ENCODE peak calls at places on chromosomes 3 and 15, in eight cellular contexts. One of them, this sample, is unnamed. For H3K9me3, the result is how much of the 10 kb centered on the place peaks cover.

GRCh38 chr3:67362686-67363085 is 291.7 kb downstream of the SUCLG2 start:
- DNase-seq in CD4-positive, alpha-beta T cell: no peak
- DNase-seq in stomach: no peak
- DNase-seq in tibial nerve: no peak
- DNase-seq in left lung: no peak
- DNase-seq in CD8-positive, alpha-beta T cell: no peak
- DNase-seq in iPS DF 6.9: no peak
- DNase-seq in Peyer's patch: no peak
- DNase-seq in this sample: no peak

GRCh38 chr3:27244374-27244773 is 124.8 kb downstream of the NEK10 start:
- DNase-seq in CD4-positive, alpha-beta T cell: no peak
- DNase-seq in stomach: no peak
- DNase-seq in tibial nerve: no peak
- DNase-seq in left lung: no peak
- DNase-seq in CD8-positive, alpha-beta T cell: no peak
- DNase-seq in iPS DF 6.9: no peak
- DNase-seq in Peyer's patch: no peak
- DNase-seq in this sample: no peak

GRCh38 chr15:76303909-76304308 is 7.4 kb downstream of the ETFA start:
- DNase-seq in CD4-positive, alpha-beta T cell: no peak
- DNase-seq in stomach: no peak
- DNase-seq in tibial nerve: no peak
- DNase-seq in left lung: no peak
- DNase-seq in CD8-positive, alpha-beta T cell: no peak
- DNase-seq in iPS DF 6.9: no peak
- DNase-seq in Peyer's patch: no peak
- DNase-seq in this sample: no peak

GRCh38 chr15:30062881-30063280 is 19.9 kb upstream of the GOLGA8J start:
- DNase-seq in CD4-positive, alpha-beta T cell: no peak
- DNase-seq in stomach: no peak
- DNase-seq in tibial nerve: no peak
- DNase-seq in left lung: no peak
- DNase-seq in CD8-positive, alpha-beta T cell: no peak
- DNase-seq in iPS DF 6.9: no peak
- DNase-seq in Peyer's patch: no peak
- DNase-seq in this sample: no peak

GRCh38 chr3:113556556-113557335 is 24.4 kb downstream of the SIDT1 start:
- DNase-seq in CD4-positive, alpha-beta T cell: no peak
- DNase-seq in stomach: no peak
- DNase-seq in tibial nerve: no peak
- DNase-seq in left lung: no peak
- DNase-seq in CD8-positive, alpha-beta T cell: no peak
- DNase-seq in iPS DF 6.9: no peak
- DNase-seq in Peyer's patch: no peak
- DNase-seq in this sample: no peak

GRCh38 chr3:33441322-33441976 is 1.2 kb upstream of the UBP1 start:
- DNase-seq in CD4-positive, alpha-beta T cell: no peak
- DNase-seq in stomach: no peak
- DNase-seq in tibial nerve: peak
- DNase-seq in left lung: peak
- DNase-seq in CD8-positive, alpha-beta T cell: no peak
- DNase-seq in iPS DF 6.9: no peak
- DNase-seq in Peyer's patch: no peak
- DNase-seq in this sample: no peak

GRCh38 chr3:117524890-117525289 is 815.3 kb downstream of the TUSC7 start:
- DNase-seq in CD4-positive, alpha-beta T cell: no peak
- DNase-seq in stomach: no peak
- DNase-seq in tibial nerve: no peak
- DNase-seq in left lung: no peak
- DNase-seq in CD8-positive, alpha-beta T cell: no peak
- DNase-seq in iPS DF 6.9: no peak
- DNase-seq in Peyer's patch: no peak
- DNase-seq in this sample: no peak

GRCh38 chr3:103791786-103792515 is 1357.1 kb downstream of the ZPLD1 start:
- DNase-seq in CD4-positive, alpha-beta T cell: no peak
- DNase-seq in stomach: no peak
- DNase-seq in tibial nerve: no peak
- DNase-seq in left lung: no peak
- DNase-seq in CD8-positive, alpha-beta T cell: no peak
- DNase-seq in iPS DF 6.9: no peak
- DNase-seq in Peyer's patch: no peak
- DNase-seq in this sample: no peak

GRCh38 chr15:54839379-54839778 is 357.4 kb downstream of the RSL24D1 start:
- DNase-seq in CD4-positive, alpha-beta T cell: no peak
- DNase-seq in stomach: no peak
- DNase-seq in tibial nerve: no peak
- DNase-seq in left lung: no peak
- DNase-seq in CD8-positive, alpha-beta T cell: no peak
- DNase-seq in iPS DF 6.9: no peak
- DNase-seq in Peyer's patch: no peak
- DNase-seq in this sample: no peak

GRCh38 chr3:27905625-27906024 is 183.5 kb upstream of the EOMES start:
- DNase-seq in CD4-positive, alpha-beta T cell: no peak
- DNase-seq in stomach: no peak
- DNase-seq in tibial nerve: no peak
- DNase-seq in left lung: no peak
- DNase-seq in CD8-positive, alpha-beta T cell: peak
- DNase-seq in iPS DF 6.9: no peak
- DNase-seq in Peyer's patch: no peak
- DNase-seq in this sample: no peak

GRCh38 chr15:41915203-41915994 is 21.5 kb upstream of the SPTBN5 start:
- DNase-seq in CD4-positive, alpha-beta T cell: no peak
- DNase-seq in stomach: no peak
- DNase-seq in tibial nerve: no peak
- DNase-seq in left lung: no peak
- DNase-seq in CD8-positive, alpha-beta T cell: no peak
- DNase-seq in iPS DF 6.9: no peak
- DNase-seq in Peyer's patch: no peak
- DNase-seq in this sample: no peak

GRCh38 chr15:48109212-48109611 is 11.6 kb upstream of the SLC24A5 start:
- DNase-seq in CD4-positive, alpha-beta T cell: no peak
- DNase-seq in stomach: no peak
- DNase-seq in tibial nerve: no peak
- DNase-seq in left lung: no peak
- DNase-seq in CD8-positive, alpha-beta T cell: no peak
- DNase-seq in iPS DF 6.9: no peak
- DNase-seq in Peyer's patch: no peak
- DNase-seq in this sample: no peak

GRCh38 chr15:46576611-46577010 is 941.8 kb downstream of the SQOR start:
- DNase-seq in CD4-positive, alpha-beta T cell: no peak
- DNase-seq in stomach: no peak
- DNase-seq in tibial nerve: no peak
- DNase-seq in left lung: no peak
- DNase-seq in CD8-positive, alpha-beta T cell: no peak
- DNase-seq in iPS DF 6.9: no peak
- DNase-seq in Peyer's patch: no peak
- DNase-seq in this sample: no peak

GRCh38 chr3:107562979-107563531 is 40.3 kb downstream of the BBX start:
- DNase-seq in CD4-positive, alpha-beta T cell: no peak
- DNase-seq in stomach: no peak
- DNase-seq in tibial nerve: no peak
- DNase-seq in left lung: no peak
- DNase-seq in CD8-positive, alpha-beta T cell: no peak
- DNase-seq in iPS DF 6.9: no peak
- DNase-seq in Peyer's patch: no peak
- DNase-seq in this sample: no peak

GRCh38 chr3:134029734-134030381 is at the start of gene SLCO2A1:
- DNase-seq in CD4-positive, alpha-beta T cell: no peak
- DNase-seq in stomach: peak
- DNase-seq in tibial nerve: no peak
- DNase-seq in left lung: peak
- DNase-seq in CD8-positive, alpha-beta T cell: no peak
- DNase-seq in iPS DF 6.9: no peak
- DNase-seq in Peyer's patch: peak
- DNase-seq in this sample: no peak

DNA sequence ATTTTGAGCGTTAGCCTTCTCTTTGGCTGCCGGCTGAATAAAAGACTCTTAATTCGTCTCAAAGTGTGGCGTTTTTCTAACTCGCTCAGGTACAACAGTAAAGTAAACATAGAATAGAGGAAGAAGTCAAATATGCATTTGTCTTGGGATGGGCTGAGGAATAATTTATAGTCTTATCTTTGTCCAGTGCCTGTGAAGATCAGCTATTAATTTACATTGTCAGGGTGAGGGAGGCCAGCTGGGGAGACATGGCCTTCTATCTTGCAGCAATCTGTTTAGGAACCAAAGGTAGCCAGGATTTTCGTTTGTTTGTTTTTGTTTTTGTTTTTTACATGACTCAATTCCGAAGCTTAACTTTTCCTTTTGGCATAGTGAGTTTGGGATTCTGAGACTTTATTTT is 100.2 kb downstream of the VPS8 start:
- DNase-seq in CD4-positive, alpha-beta T cell: no peak
- DNase-seq in stomach: no peak
- DNase-seq in tibial nerve: no peak
- DNase-seq in left lung: no peak
- DNase-seq in CD8-positive, alpha-beta T cell: no peak
- DNase-seq in iPS DF 6.9: no peak
- DNase-seq in Peyer's patch: no peak
- DNase-seq in this sample: no peak
- H3K9me3 ChIP-seq in CD4-positive, alpha-beta T cell: under half
- H3K9me3 ChIP-seq in stomach: under half
- H3K9me3 ChIP-seq in tibial nerve: under half
- H3K9me3 ChIP-seq in left lung: under half
- H3K9me3 ChIP-seq in CD8-positive, alpha-beta T cell: under half
- H3K9me3 ChIP-seq in iPS DF 6.9: under half
- H3K9me3 ChIP-seq in Peyer's patch: under half
- H3K9me3 ChIP-seq in this sample: under half

GRCh38 chr3:7503431-7503830 is 642.5 kb downstream of the GRM7 start:
- DNase-seq in CD4-positive, alpha-beta T cell: no peak
- DNase-seq in stomach: no peak
- DNase-seq in tibial nerve: no peak
- DNase-seq in left lung: no peak
- DNase-seq in CD8-positive, alpha-beta T cell: no peak
- DNase-seq in iPS DF 6.9: no peak
- DNase-seq in Peyer's patch: no peak
- DNase-seq in this sample: no peak
- H3K9me3 ChIP-seq in CD4-positive, alpha-beta T cell: under half
- H3K9me3 ChIP-seq in stomach: under half
- H3K9me3 ChIP-seq in tibial nerve: under half
- H3K9me3 ChIP-seq in left lung: under half
- H3K9me3 ChIP-seq in CD8-positive, alpha-beta T cell: under half
- H3K9me3 ChIP-seq in iPS DF 6.9: under half
- H3K9me3 ChIP-seq in Peyer's patch: under half
- H3K9me3 ChIP-seq in this sample: under half

DNA sequence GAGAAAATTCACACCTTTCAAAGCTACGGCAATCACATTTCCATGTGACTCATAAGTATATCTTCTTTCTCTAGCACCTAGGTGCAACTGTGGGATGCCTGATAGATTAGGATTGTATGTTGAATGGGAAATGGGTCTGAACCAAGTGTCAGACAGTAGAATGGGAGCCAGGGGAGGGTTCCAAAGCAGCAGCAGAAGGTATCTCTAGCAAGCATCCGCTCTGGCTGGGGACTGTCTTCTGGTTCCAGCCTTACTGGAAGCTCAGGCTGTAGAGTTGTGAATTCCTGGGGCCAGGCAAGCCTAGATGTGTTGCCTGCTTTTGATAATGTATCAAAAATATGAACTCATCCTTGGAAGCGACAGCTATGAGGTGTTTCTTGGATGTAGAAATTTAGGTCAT is 2.1 kb upstream of the CHL1 start:
- DNase-seq in CD4-positive, alpha-beta T cell: no peak
- DNase-seq in stomach: no peak
- DNase-seq in tibial nerve: no peak
- DNase-seq in left lung: no peak
- DNase-seq in CD8-positive, alpha-beta T cell: no peak
- DNase-seq in iPS DF 6.9: no peak
- DNase-seq in Peyer's patch: no peak
- DNase-seq in this sample: no peak
- H3K9me3 ChIP-seq in CD4-positive, alpha-beta T cell: under half
- H3K9me3 ChIP-seq in stomach: under half
- H3K9me3 ChIP-seq in tibial nerve: under half
- H3K9me3 ChIP-seq in left lung: under half
- H3K9me3 ChIP-seq in CD8-positive, alpha-beta T cell: under half
- H3K9me3 ChIP-seq in iPS DF 6.9: under half
- H3K9me3 ChIP-seq in Peyer's patch: under half
- H3K9me3 ChIP-seq in this sample: under half

GRCh38 chr15:25689592-25689991 is 173.5 kb downstream of the ATP10A start:
- DNase-seq in CD4-positive, alpha-beta T cell: no peak
- DNase-seq in stomach: no peak
- DNase-seq in tibial nerve: no peak
- DNase-seq in left lung: no peak
- DNase-seq in CD8-positive, alpha-beta T cell: no peak
- DNase-seq in iPS DF 6.9: no peak
- DNase-seq in Peyer's patch: peak
- DNase-seq in this sample: no peak

GRCh38 chr15:25691544-25692430 is 171.3 kb downstream of the ATP10A start:
- DNase-seq in CD4-positive, alpha-beta T cell: no peak
- DNase-seq in stomach: no peak
- DNase-seq in tibial nerve: no peak
- DNase-seq in left lung: no peak
- DNase-seq in CD8-positive, alpha-beta T cell: no peak
- DNase-seq in iPS DF 6.9: no peak
- DNase-seq in Peyer's patch: peak
- DNase-seq in this sample: no peak

GRCh38 chr15:25688166-25688565 is 175.0 kb downstream of the ATP10A start:
- DNase-seq in CD4-positive, alpha-beta T cell: no peak
- DNase-seq in stomach: no peak
- DNase-seq in tibial nerve: no peak
- DNase-seq in left lung: no peak
- DNase-seq in CD8-positive, alpha-beta T cell: no peak
- DNase-seq in iPS DF 6.9: no peak
- DNase-seq in Peyer's patch: peak
- DNase-seq in this sample: no peak

GRCh38 chr15:25693321-25694237 is 169.5 kb downstream of the ATP10A start:
- DNase-seq in CD4-positive, alpha-beta T cell: no peak
- DNase-seq in stomach: no peak
- DNase-seq in tibial nerve: no peak
- DNase-seq in left lung: no peak
- DNase-seq in CD8-positive, alpha-beta T cell: peak
- DNase-seq in iPS DF 6.9: no peak
- DNase-seq in Peyer's patch: peak
- DNase-seq in this sample: peak

DNA sequence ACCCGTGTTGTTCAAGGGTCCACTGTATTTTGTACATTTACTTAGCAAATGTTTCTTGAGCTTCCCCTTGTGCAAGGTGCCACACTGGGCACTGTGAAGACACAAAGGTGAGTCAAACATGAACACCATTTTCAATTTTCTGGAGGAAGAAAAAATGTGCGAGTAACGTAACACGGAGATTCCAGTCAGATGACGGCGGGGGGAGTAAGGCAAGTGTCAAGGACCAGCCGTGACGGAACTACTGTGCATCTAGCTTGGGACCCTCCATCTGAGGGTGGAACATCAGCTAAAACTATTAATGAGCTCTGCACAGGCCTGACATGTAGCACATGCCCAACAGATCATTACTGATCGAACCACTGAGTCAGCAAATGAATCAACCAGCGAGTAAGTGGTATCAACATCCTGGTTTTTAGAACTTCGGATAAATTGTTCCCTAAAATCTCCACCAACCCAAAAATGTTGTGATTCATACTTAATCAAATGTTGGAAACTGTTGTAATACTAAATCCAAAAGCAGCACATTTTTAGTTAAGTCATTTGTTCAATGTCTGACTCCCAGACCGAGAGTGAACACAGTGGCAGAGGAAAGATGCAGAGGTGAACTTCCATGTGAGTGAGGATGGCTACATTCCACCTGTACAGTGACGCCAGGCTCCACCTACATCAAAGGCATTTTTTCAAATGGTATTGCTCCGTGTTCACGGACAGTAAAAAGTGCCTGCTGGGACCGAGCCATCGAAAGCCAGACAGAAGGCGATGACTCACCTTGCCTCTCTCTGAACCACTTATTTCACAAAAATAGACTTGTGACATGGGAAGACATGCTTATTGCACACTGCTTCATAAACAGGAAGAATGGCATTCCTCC is 172.2 kb downstream of the ATP10A start:
- DNase-seq in CD4-positive, alpha-beta T cell: no peak
- DNase-seq in stomach: no peak
- DNase-seq in tibial nerve: no peak
- DNase-seq in left lung: no peak
- DNase-seq in CD8-positive, alpha-beta T cell: no peak
- DNase-seq in iPS DF 6.9: no peak
- DNase-seq in Peyer's patch: no peak
- DNase-seq in this sample: no peak
- H3K9me3 ChIP-seq in CD4-positive, alpha-beta T cell: under half
- H3K9me3 ChIP-seq in stomach: under half
- H3K9me3 ChIP-seq in tibial nerve: under half
- H3K9me3 ChIP-seq in left lung: under half
- H3K9me3 ChIP-seq in CD8-positive, alpha-beta T cell: under half
- H3K9me3 ChIP-seq in iPS DF 6.9: under half
- H3K9me3 ChIP-seq in Peyer's patch: under half
- H3K9me3 ChIP-seq in this sample: under half

This sample was measured in T-helper 17 cell.